ENCODE peak calls at places on chromosomes 16 and 17, in nine cellular contexts. G is activated CD4-positive, CD25-positive, alpha-beta regulatory T cell; I is CD4-positive, alpha-beta T cell; R is T-helper 2 cell; T is Calu3; S is GM12892; K is fibroblast of mammary gland; M is caudate nucleus; B is ascending aorta. Y is an unnamed sample.

GRCh38 chr17:41327411-41328120 is 12.1 kb upstream of the KRTAP17-1 start:
- DNase-seq in G (no peak), I (no peak), R (no peak), T (no peak), S (no peak), K (no peak), M (no peak), B (no peak), Y (no peak)

GRCh38 chr16:53518550-53519416 is 15.8 kb upstream of the AKTIP start:
- DNase-seq in G (peak), I (peak), R (peak), T (no peak), S (peak), K (peak), M (no peak), B (no peak), Y (peak)

GRCh38 chr17:2214887-2215615 is 88.5 kb downstream of the SMG6 start:
- DNase-seq in G (no peak), I (no peak), R (peak), T (no peak), S (no peak), K (peak), M (no peak), B (peak), Y (peak)

GRCh38 chr16:74592847-74593246 is 14.1 kb downstream of the GLG1 start:
- DNase-seq in G (no peak), I (no peak), R (no peak), T (no peak), S (no peak), K (no peak), M (no peak), B (no peak), Y (no peak)

GRCh38 chr16:75322706-75323105 is 71.3 kb upstream of the BCAR1 start:
- DNase-seq in G (no peak), I (no peak), R (no peak), T (no peak), S (no peak), K (peak), M (no peak), B (no peak), Y (no peak)

GRCh38 chr16:81492307-81492706 is 47.7 kb downstream of the CMIP start:
- DNase-seq in G (no peak), I (no peak), R (no peak), T (no peak), S (no peak), K (no peak), M (no peak), B (no peak), Y (no peak)

GRCh38 chr17:42706732-42707131 is 24.4 kb downstream of the CNTNAP1 start:
- DNase-seq in G (no peak), I (peak), R (peak), T (no peak), S (no peak), K (no peak), M (no peak), B (no peak), Y (peak)

GRCh38 chr17:57421393-57421717 is 165.0 kb downstream of the MSI2 start:
- DNase-seq in G (no peak), I (no peak), R (no peak), T (no peak), S (no peak), K (no peak), M (no peak), B (no peak), Y (no peak)

GRCh38 chr17:83127431-83128160 is 48.2 kb downstream of the METRNL start:
- DNase-seq in G (no peak), I (no peak), R (no peak), T (no peak), S (no peak), K (no peak), M (no peak), B (no peak), Y (no peak)

GRCh38 chr16:69820926-69821541 is 58.9 kb downstream of the WWP2 start:
- DNase-seq in G (no peak), I (no peak), R (no peak), T (no peak), S (no peak), K (peak), M (peak), B (no peak), Y (no peak)

GRCh38 chr17:17605747-17606083 is 14.2 kb upstream of the PEMT start:
- DNase-seq in G (no peak), I (no peak), R (no peak), T (no peak), S (no peak), K (peak), M (no peak), B (no peak), Y (no peak)

GRCh38 chr17:55463600-55463999 is 42.0 kb upstream of the MMD start:
- DNase-seq in G (no peak), I (no peak), R (peak), T (no peak), S (no peak), K (no peak), M (no peak), B (no peak), Y (no peak)

GRCh38 chr16:11152205-11152604 is 103.8 kb downstream of the SOCS1 start:
- DNase-seq in G (no peak), I (no peak), R (no peak), T (no peak), S (no peak), K (no peak), M (no peak), B (no peak), Y (no peak)

GRCh38 chr17:67557052-67557845 is 160.5 kb upstream of the NOL11 start:
- DNase-seq in G (no peak), I (no peak), R (no peak), T (no peak), S (no peak), K (no peak), M (no peak), B (no peak), Y (no peak)

Y was measured in CD8-positive, alpha-beta memory T cell.